ENCODE peak calls at places on chromosomes 5 and 9, in nine cellular contexts. U is sigmoid colon; Q is tibial nerve; V is astrocyte of the spinal cord; C is brain microvascular endothelial cell; J is GM13976; H is CD4-positive, alpha-beta T cell; R is fibroblast of pulmonary artery; D is transverse colon. N is an unnamed sample.

GRCh38 chr5:66958984-66959641 is 237.5 kb downstream of the CD180 start:
- DNase-seq in H (no peak), D (no peak), C (peak), J (no peak), U (peak), V (peak), R (peak), Q (no peak), N (peak)

GRCh38 chr9:33703430-33704096 is 91.8 kb upstream of the PRSS3 start:
- DNase-seq in U (no peak), R (no peak), C (no peak), J (no peak), H (no peak), Q (no peak), V (no peak), D (no peak), N (no peak)

GRCh38 chr9:128614728-128615127 is 41.9 kb downstream of the DYNC2I2 start:
- DNase-seq in U (no peak), R (no peak), V (no peak), Q (no peak), J (no peak), C (no peak), D (no peak), H (no peak), N (no peak)

GRCh38 chr5:40578501-40579451 is 100.9 kb upstream of the PTGER4 start:
- DNase-seq in V (no peak), U (no peak), H (no peak), Q (no peak), R (peak), C (peak), D (no peak), J (no peak), N (no peak)

GRCh38 chr5:173855162-173855994 is 32.8 kb upstream of the CPEB4 start:
- DNase-seq in R (no peak), U (no peak), Q (no peak), D (no peak), H (no peak), C (peak), J (no peak), V (no peak), N (no peak)

GRCh38 chr5:115857621-115858349 is 16.1 kb downstream of the AP3S1 start:
- DNase-seq in H (no peak), R (peak), V (peak), Q (no peak), U (no peak), J (no peak), D (no peak), C (peak), N (peak)

GRCh38 chr5:123752576-123752975 is 240.6 kb downstream of the CSNK1G3 start:
- DNase-seq in H (no peak), D (no peak), R (peak), C (peak), U (no peak), J (no peak), Q (no peak), V (peak), N (peak)

GRCh38 chr9:132143359-132143758 is 18.5 kb upstream of the NTNG2 start:
- DNase-seq in D (no peak), C (no peak), J (no peak), Q (no peak), U (no peak), V (no peak), H (no peak), R (no peak), N (no peak)

GRCh38 chr9:126852289-126852688 is 8.2 kb upstream of the ZBTB34 start:
- DNase-seq in D (no peak), Q (no peak), U (no peak), R (no peak), C (no peak), H (no peak), V (no peak), J (no peak), N (no peak)

GRCh38 chr5:179346401-179346800 is 1.1 kb upstream of the ADAMTS2 start:
- DNase-seq in H (no peak), R (no peak), V (no peak), J (no peak), Q (no peak), U (no peak), D (no peak), C (peak), N (no peak)

GRCh38 chr5:106392766-106393165 is 1278.0 kb downstream of the EFNA5 start:
- DNase-seq in U (no peak), R (peak), D (no peak), Q (no peak), V (peak), C (peak), J (no peak), H (no peak), N (no peak)

GRCh38 chr5:148425808-148426207 is 42.0 kb downstream of the FBXO38 start:
- DNase-seq in J (no peak), U (no peak), C (peak), V (no peak), D (no peak), Q (no peak), R (peak), H (no peak), N (no peak)

GRCh38 chr9:126756238-126756637 is 48.6 kb upstream of the ZBTB43 start:
- DNase-seq in H (no peak), Q (no peak), C (no peak), R (no peak), U (no peak), J (no peak), V (no peak), D (no peak), N (no peak)

GRCh38 chr9:137893670-137894069 is 16.1 kb downstream of the CACNA1B start:
- DNase-seq in V (no peak), U (no peak), D (no peak), R (no peak), Q (no peak), H (no peak), C (no peak), J (no peak), N (no peak)

GRCh38 chr5:101306391-101307137 is 403.5 kb upstream of the ST8SIA4 start:
- DNase-seq in J (no peak), V (peak), D (no peak), U (no peak), Q (no peak), R (no peak), H (no peak), C (no peak), N (no peak)

GRCh38 chr9:124022201-124023121 is 10.9 kb downstream of the LHX2 start:
- DNase-seq in D (no peak), C (no peak), H (no peak), R (no peak), Q (no peak), V (no peak), J (peak), U (no peak), N (no peak)

GRCh38 chr5:127333463-127333862 is 42.9 kb downstream of the MEGF10 start:
- DNase-seq in H (no peak), U (no peak), V (no peak), R (no peak), C (no peak), D (no peak), Q (no peak), J (no peak), N (no peak)

GRCh38 chr5:68534131-68534940 is 318.8 kb downstream of the PIK3R1 start:
- DNase-seq in R (peak), C (peak), U (no peak), V (peak), J (no peak), H (no peak), Q (no peak), D (peak), N (no peak)

GRCh38 chr9:117706421-117707150 is 2.4 kb downstream of the TLR4 start:
- DNase-seq in R (peak), D (no peak), H (no peak), J (no peak), V (peak), Q (no peak), C (no peak), U (no peak), N (peak)

GRCh38 chr9:101791938-101792337 is 53.5 kb upstream of the GRIN3A start:
- DNase-seq in C (peak), J (no peak), U (no peak), H (no peak), Q (no peak), R (peak), D (peak), V (peak), N (no peak)

GRCh38 chr5:31614147-31615030 is 24.5 kb upstream of the PDZD2 start:
- DNase-seq in R (peak), Q (no peak), J (no peak), V (peak), C (no peak), H (no peak), U (no peak), D (no peak), N (no peak)

GRCh38 chr5:74641014-74641777 is 668 bp upstream of the ENC1 start:
- DNase-seq in V (peak), Q (peak), H (peak), C (peak), D (peak), U (peak), R (peak), J (peak), N (peak)

GRCh38 chr5:52864884-52865283 is 77.2 kb downstream of the ITGA1 start:
- DNase-seq in H (no peak), U (no peak), D (no peak), J (no peak), V (peak), C (peak), Q (no peak), R (peak), N (peak)

GRCh38 chr5:52870448-52870847 is 82.7 kb downstream of the ITGA1 start:
- DNase-seq in D (no peak), C (peak), R (peak), Q (no peak), H (no peak), V (no peak), U (no peak), J (no peak), N (no peak)

GRCh38 chr5:52867809-52868208 is 80.1 kb downstream of the ITGA1 start:
- DNase-seq in U (no peak), C (peak), R (peak), J (no peak), Q (no peak), H (no peak), D (no peak), V (peak), N (no peak)

GRCh38 chr5:52869391-52869790 is 81.7 kb downstream of the ITGA1 start:
- DNase-seq in R (no peak), J (no peak), D (no peak), U (no peak), C (no peak), H (no peak), Q (no peak), V (no peak), N (no peak)

GRCh38 chr5:52868417-52868816 is 80.7 kb downstream of the ITGA1 start:
- DNase-seq in U (no peak), C (no peak), V (no peak), H (no peak), D (no peak), R (no peak), J (no peak), Q (no peak), N (no peak)
- TF ChIP-seq CTCF in U (no peak), C (no peak), V (no peak), H (no peak), D (no peak), R (no peak), J (no peak), Q (no peak), N (no peak)

GRCh38 chr9:89543621-89544279 is 45.8 kb upstream of the SEMA4D start:
- DNase-seq in U (no peak), D (no peak), V (no peak), J (no peak), Q (no peak), H (no peak), C (no peak), R (no peak), N (no peak)

GRCh38 chr9:89544280-89544664 is 46.4 kb upstream of the SEMA4D start:
- DNase-seq in C (no peak), D (no peak), V (no peak), H (no peak), J (no peak), U (no peak), R (no peak), Q (no peak), N (no peak)

GRCh38 chr9:89541798-89542197 is 43.9 kb upstream of the SEMA4D start:
- DNase-seq in D (peak), U (no peak), V (no peak), Q (no peak), H (no peak), J (no peak), C (no peak), R (no peak), N (no peak)

GRCh38 chr9:89543057-89543456 is 45.1 kb upstream of the SEMA4D start:
- DNase-seq in V (no peak), J (no peak), H (no peak), Q (no peak), U (no peak), R (no peak), D (no peak), C (no peak), N (no peak)

GRCh38 chr9:89542461-89543021 is 44.6 kb upstream of the SEMA4D start:
- DNase-seq in U (no peak), J (no peak), V (no peak), D (peak), H (no peak), R (no peak), Q (no peak), C (no peak), N (no peak)
- TF ChIP-seq CTCF in U (no peak), J (no peak), V (no peak), D (no peak), H (no peak), R (no peak), Q (no peak), C (no peak), N (no peak)

DNA sequence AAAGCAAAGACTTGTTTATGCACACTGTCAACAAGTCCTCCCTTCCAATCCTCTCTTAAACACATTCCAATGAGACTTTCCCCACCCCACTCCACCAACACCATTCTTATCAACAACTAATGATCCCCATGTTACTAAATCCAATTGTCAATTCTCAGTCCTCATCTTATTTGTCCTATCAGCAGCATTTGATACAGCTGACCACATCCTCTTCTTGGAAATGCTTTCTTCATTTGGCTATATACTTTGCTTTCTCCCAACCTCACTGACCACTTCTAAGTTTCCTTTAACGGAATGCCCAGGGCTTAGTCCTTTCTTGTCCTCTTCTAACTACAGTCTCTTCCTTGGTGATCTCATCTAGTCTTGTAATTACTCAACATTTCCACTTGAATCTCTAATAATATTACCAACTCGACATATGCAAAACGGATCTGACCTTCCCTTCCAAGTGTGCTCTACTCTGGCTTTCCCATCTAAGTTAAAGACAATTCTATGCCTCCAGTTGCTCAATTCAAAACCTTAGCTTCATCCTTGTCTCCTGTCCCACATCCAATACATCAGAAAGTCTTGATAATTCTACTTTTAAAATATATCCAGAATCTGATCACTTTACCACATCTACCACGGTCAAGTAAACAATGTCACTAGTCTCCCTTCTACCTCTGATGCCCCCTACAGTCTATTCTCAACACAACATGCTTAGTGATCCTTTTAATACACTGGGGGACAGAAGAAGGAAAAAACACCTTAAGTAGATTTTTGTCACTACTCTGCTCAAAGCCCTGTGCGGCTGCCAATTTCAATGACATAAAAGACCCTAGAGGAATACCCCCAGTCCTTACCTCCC is 25.5 kb downstream of the AGTPBP1 start:
- DNase-seq in H (no peak), C (no peak), D (no peak), R (no peak), J (peak), U (no peak), V (no peak), Q (no peak), N (no peak)
- TF ChIP-seq CTCF in H (no peak), C (no peak), D (no peak), R (peak), J (peak), U (no peak), V (no peak), Q (no peak), N (peak)

DNA sequence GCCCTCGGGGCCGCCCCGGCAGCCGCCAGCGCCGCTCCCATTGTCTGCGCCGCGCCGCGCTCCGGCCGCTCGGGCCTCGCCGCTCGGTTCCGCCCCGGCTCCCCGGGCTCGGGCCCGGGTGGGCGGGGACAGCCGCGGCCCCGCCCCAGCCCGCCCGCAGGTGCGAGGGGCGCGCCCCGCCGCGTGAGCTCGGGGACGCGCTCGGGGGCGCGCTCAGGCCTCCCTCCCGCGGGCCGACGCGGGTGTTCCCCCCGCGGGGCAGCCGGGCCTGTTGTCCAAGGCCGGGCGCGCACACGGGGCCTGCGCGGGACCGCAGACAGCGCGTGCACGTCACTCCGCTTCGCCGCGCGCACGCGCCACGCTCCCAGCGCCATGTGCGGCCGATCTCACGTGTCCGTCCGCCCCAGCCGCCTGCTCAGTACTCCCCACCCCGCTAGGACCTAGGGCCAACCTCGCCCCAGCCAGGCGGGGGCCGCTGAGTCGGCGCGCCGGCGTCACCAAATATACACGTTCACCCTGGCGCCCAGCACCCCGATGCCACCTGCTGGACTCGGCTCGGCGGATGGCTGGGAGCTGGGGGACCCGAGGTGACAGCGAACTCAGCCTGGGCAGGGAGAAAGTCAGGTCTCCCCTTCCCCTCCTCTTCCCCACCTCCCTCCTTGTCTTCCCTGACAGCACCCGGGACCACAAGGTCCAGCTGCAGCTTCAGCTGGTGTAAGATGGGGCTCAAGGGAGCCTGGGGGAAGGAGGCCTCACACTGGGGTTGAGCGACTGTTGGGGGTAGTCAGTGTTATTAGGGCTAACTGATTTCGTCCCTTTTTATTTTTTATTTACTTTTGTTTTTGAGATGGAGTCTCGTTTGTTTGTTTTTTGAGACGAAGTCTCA is 14.3 kb downstream of the GBGT1 start:
- DNase-seq in H (peak), Q (peak), U (peak), J (peak), D (peak), R (peak), V (peak), C (peak), N (peak)
- TF ChIP-seq CTCF in H (peak), Q (peak), U (peak), J (peak), D (peak), R (no peak), V (peak), C (peak), N (peak)

GRCh38 chr5:77302247-77302646 is 91.8 kb downstream of the PDE8B start:
- DNase-seq in Q (no peak), R (no peak), H (no peak), D (no peak), V (no peak), U (no peak), J (no peak), C (no peak), N (no peak)
- TF ChIP-seq CTCF in Q (no peak), R (no peak), H (no peak), D (no peak), V (no peak), U (no peak), J (no peak), C (no peak), N (peak)

GRCh38 chr9:136306691-136307208 is 2.9 kb upstream of the CCDC187 start:
- DNase-seq in V (no peak), J (no peak), Q (no peak), R (no peak), D (no peak), C (no peak), H (no peak), U (no peak), N (no peak)
- TF ChIP-seq CTCF in V (no peak), J (no peak), Q (no peak), R (no peak), D (no peak), C (no peak), H (no peak), U (no peak), N (no peak)

DNA sequence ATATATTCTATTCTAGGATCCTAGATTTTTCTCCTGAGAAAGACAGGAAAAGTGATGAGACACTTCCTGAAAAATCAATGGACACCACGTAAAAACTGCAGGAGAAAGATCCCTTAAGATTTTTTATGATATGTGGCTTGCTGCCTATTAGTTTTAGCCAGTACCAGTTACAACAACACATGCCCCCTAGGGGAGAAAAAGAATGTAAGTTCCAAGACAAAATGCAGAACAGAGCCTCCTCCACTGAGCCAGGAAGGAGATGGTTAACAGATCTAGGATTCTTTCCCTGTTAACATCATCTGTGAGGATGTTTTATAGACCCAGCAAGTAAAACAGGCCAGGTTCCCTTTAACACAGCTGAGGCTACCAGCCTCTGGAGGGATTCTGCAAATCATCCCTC is 574.7 kb downstream of the TLE4 start:
- DNase-seq in H (no peak), U (no peak), C (peak), Q (no peak), D (no peak), R (no peak), V (peak), J (no peak), N (no peak)
- TF ChIP-seq CTCF in H (no peak), U (no peak), C (peak), Q (no peak), D (no peak), R (no peak), V (peak), J (no peak), N (peak)

DNA sequence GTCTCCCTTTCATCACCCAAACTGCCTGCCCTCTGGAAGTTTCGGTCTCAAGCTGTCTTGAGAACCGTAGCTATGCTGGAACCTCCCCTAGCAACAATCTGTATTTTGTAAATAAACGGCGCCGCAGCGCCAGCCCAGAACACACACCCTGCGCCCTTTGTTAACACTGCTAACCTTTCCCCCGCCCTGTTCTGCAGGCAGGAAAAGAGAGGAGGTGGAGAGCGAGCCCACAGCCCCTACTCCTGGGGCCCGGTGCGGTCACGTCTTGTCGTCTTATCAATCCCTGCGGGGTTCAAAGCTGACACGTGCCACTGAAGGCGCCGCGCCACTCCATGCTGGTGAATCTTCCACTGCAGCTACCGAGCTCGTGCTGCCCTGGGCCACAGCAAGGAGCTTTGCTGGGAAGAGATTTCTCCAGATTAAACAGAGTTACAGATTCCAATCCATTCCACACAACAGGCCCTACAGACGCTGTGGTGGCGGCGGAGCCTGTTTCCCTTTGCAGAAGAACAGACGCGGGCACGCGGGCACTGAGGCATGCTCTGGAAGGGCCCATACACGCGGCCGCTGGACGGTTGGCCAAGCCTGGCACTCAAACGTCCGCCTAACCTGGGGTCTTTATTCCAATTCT is 25.3 kb downstream of the ZDHHC11B start:
- DNase-seq in H (peak), R (peak), U (peak), D (peak), J (peak), V (no peak), Q (no peak), C (no peak), N (no peak)
- TF ChIP-seq CTCF in H (no peak), R (no peak), U (no peak), D (no peak), J (no peak), V (no peak), Q (no peak), C (no peak), N (no peak)